ENCODE peak calls at places on chromosomes 5 and 9, in seven cellular contexts. O is foreskin fibroblast; G is cardiac septum; Z is epithelial cell of esophagus; U is stimulated activated CD4-positive, alpha-beta T cell treated with anti-CD3 and anti-CD28 coated beads, Interleukin-4, amount 100 ng/mL, for 4 hours; V is neural crest cell; A is lung. C is an unnamed sample.

GRCh38 chr9:36945999-36946398 is 88.1 kb downstream of the PAX5 start:
- DNase-seq in O (no peak), G (no peak), Z (no peak), U (no peak), V (no peak), A (no peak), C (no peak)

GRCh38 chr5:149886697-149887470 is 57.7 kb downstream of the PDE6A start:
- DNase-seq in O (peak), G (no peak), Z (peak), U (no peak), V (no peak), A (peak), C (no peak)

GRCh38 chr5:37900692-37901091 is 60.9 kb upstream of the GDNF start:
- DNase-seq in O (peak), G (no peak), Z (peak), U (no peak), V (no peak), A (no peak), C (no peak)

GRCh38 chr5:134527156-134527960 is 1.9 kb downstream of the JADE2 start:
- DNase-seq in O (peak), G (peak), Z (peak), U (peak), V (peak), A (peak), C (peak)

GRCh38 chr9:121154782-121155181 is 46.9 kb downstream of the RAB14 start:
- DNase-seq in O (no peak), G (no peak), Z (peak), U (no peak), V (no peak), A (no peak), C (no peak)

GRCh38 chr5:150567031-150567680 is 59.2 kb downstream of the NDST1 start:
- DNase-seq in O (peak), G (no peak), Z (peak), U (no peak), V (no peak), A (no peak), C (no peak)

GRCh38 chr9:93678199-93679019 is 102.0 kb downstream of the PHF2 start:
- DNase-seq in O (no peak), G (peak), Z (no peak), U (no peak), V (no peak), A (no peak), C (no peak)

GRCh38 chr5:135308245-135308644 is 90.8 kb downstream of the MACROH2A1 start:
- DNase-seq in O (peak), G (no peak), Z (no peak), U (no peak), V (no peak), A (peak), C (no peak)

GRCh38 chr5:111076076-111076475 is 4.6 kb downstream of the TSLP start:
- DNase-seq in O (no peak), G (no peak), Z (no peak), U (no peak), V (no peak), A (no peak), C (no peak)

GRCh38 chr9:116103976-116104820 is 49.4 kb upstream of the PAPPA start:
- DNase-seq in O (peak), G (no peak), Z (peak), U (no peak), V (no peak), A (no peak), C (no peak)

C was measured in B cell.